ENCODE peak calls at places on chromosome 20, in four cellular contexts. O is IMR-90, W is fibroblast of lung, U is PC-9. N is an unnamed sample.

GRCh38 chr20:35443003-35443402 is 5.0 kb upstream of the GDF5 start:
- DNase-seq in W (peak; percentile 87), O (peak; percentile 83), U (no peak), N (peak; percentile 75)

GRCh38 chr20:22717466-22717865 is 133.1 kb upstream of the FOXA2 start:
- DNase-seq in W (no peak), U (peak; percentile 72), O (no peak), N (no peak)

GRCh38 chr20:8639112-8639778 is 429.6 kb upstream of the PLCB4 start:
- DNase-seq in O (no peak), U (no peak), W (no peak), N (no peak)

GRCh38 chr20:9119776-9120175 is 50.9 kb downstream of the PLCB4 start:
- DNase-seq in O (no peak), U (peak; percentile 83), W (peak; percentile 17), N (no peak)

GRCh38 chr20:19974621-19975435 is 42.3 kb upstream of the NAA20 start:
- DNase-seq in O (peak; percentile 97), U (peak; percentile 84), W (peak; percentile 94), N (peak; percentile 85)

GRCh38 chr20:824490-824889 is 9.0 kb upstream of the FAM110A start:
- DNase-seq in O (no peak), W (no peak), U (no peak), N (no peak)

GRCh38 chr20:49608752-49609670 is 41.1 kb upstream of the PTGIS start:
- DNase-seq in O (no peak), U (peak; percentile 67), W (peak; percentile 29), N (peak; percentile 55)

GRCh38 chr20:1448081-1448627 is 18.5 kb downstream of the NSFL1C start:
- DNase-seq in O (no peak), W (no peak), U (no peak), N (no peak)

GRCh38 chr20:4157516-4157915 is 142.2 kb upstream of the RNF24 start:
- DNase-seq in W (no peak), U (no peak), O (no peak), N (no peak)

GRCh38 chr20:4161447-4162251 is 146.3 kb upstream of the RNF24 start:
- DNase-seq in O (no peak), U (peak; percentile 74), W (peak; percentile 24), N (no peak)

GRCh38 chr20:4160761-4161305 is 145.5 kb upstream of the RNF24 start:
- DNase-seq in W (peak; percentile 69), O (peak; percentile 54), U (peak; percentile 72), N (no peak)

GRCh38 chr20:4158466-4159050 is 143.2 kb upstream of the RNF24 start:
- DNase-seq in U (no peak), O (no peak), W (no peak), N (no peak)

DNA sequence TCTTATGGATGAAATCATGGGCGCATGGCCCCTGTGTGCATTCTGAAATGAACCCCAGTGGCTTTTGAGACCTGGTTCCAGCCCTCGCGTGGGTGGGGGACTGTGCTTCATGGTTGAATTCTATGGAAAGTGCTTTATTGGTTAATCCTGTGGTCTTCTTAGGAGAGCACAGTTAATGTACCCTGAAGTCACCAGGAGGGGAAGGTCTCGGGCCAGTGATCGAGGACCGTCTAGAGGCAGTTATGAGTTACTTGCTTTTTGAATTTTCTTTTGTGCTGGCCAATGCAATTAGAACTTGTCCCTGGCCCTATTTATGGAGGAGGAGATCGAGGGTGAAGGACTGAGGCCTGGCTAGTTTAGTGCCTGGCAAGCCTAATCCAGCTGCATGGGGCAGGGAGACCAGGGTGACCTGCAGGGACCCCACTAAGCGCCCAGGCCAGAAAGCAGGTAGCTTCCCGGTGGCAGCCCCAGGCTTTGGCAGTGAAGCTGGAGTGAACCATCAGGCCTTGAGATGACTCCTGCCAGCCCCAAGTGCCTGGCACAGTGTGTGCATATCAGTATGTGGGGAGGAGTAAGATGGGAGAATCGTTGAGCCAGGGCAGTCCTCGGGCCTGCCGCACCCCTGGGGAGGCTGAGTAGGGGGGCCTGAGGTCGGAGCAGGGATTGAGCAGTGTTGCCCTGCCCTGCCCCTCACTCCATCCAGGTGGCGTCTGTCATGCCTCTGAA is 144.6 kb upstream of the RNF24 start:
- DNase-seq in W (no peak), O (no peak), U (no peak), N (no peak)
- H3K27ac ChIP-seq in W (no peak overlapping the region), O (no peak overlapping the region), U (no peak overlapping the region), N (no peak overlapping the region)

GRCh38 chr20:59827138-59828056 is 106.0 kb downstream of the SYCP2 start:
- DNase-seq in W (no peak), O (no peak), U (no peak), N (no peak)

GRCh38 chr20:59825944-59826759 is 107.3 kb downstream of the SYCP2 start:
- DNase-seq in O (no peak), U (peak; percentile 83), W (no peak), N (no peak)

GRCh38 chr20:59824711-59825562 is 108.5 kb downstream of the SYCP2 start:
- DNase-seq in O (no peak), U (no peak), W (no peak), N (no peak)

GRCh38 chr20:59823860-59824259 is 109.6 kb downstream of the SYCP2 start:
- DNase-seq in U (no peak), O (no peak), W (no peak), N (no peak)

GRCh38 chr20:59825563-59825920 is 107.9 kb downstream of the SYCP2 start:
- DNase-seq in O (no peak), W (no peak), U (no peak), N (no peak)
- H3K27ac ChIP-seq in O (no peak overlapping the region), W (no peak overlapping the region), U (no peak overlapping the region), N (no peak overlapping the region)

GRCh38 chr20:46346770-46347169 is 38.5 kb upstream of the CDH22 start:
- DNase-seq in O (no peak), W (no peak), U (no peak), N (no peak)
- H3K27ac ChIP-seq in O (no peak overlapping the region), W (no peak overlapping the region), U (no peak overlapping the region), N (no peak overlapping the region)

DNA sequence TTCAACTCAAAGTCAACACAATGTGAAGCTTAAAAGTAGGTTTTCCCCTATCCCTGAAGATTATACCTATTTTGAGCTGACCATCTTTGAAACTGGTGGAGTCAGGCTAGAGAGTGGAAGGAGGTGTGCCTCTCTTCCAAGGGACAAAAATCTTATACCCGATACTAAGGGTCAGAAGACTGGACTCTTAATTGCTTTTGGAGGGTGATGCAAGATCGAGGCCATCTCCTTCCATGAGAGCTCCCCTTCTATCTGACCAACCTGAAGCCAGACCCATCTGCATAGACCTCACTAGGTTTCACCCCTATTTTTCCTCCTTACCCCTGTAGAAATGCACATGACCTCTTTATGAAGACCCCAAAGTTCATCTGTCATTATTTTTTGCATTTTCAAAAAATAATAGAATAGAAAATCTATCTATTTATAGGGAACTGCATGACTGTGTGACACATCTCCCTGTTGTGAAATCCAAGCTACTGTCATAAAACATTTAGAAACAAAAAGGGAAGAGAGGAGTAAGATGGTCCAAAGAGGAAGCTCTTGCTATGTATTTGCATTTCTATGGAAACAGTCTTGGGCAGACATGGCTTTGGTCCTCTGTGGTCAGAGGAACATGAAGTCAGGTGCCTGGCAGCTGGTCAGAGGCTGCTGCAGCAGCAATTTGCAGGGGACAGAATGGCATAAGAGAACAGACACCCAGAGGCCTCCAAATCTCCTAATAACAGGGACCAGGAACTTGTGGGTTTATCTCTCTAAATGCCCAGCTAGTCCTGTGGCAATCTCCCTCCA is 349.2 kb downstream of the MAFB start:
- DNase-seq in U (no peak), O (no peak), W (no peak), N (no peak)
- H3K27ac ChIP-seq in U (no peak overlapping the region), O (no peak overlapping the region), W (no peak overlapping the region), N (no peak overlapping the region)

GRCh38 chr20:18738055-18738454 is 75.5 kb upstream of the SCP2D1 start:
- DNase-seq in O (no peak), U (no peak), W (no peak), N (no peak)
- H3K27ac ChIP-seq in O (no peak overlapping the region), U (no peak overlapping the region), W (no peak overlapping the region), N (no peak overlapping the region)

DNA sequence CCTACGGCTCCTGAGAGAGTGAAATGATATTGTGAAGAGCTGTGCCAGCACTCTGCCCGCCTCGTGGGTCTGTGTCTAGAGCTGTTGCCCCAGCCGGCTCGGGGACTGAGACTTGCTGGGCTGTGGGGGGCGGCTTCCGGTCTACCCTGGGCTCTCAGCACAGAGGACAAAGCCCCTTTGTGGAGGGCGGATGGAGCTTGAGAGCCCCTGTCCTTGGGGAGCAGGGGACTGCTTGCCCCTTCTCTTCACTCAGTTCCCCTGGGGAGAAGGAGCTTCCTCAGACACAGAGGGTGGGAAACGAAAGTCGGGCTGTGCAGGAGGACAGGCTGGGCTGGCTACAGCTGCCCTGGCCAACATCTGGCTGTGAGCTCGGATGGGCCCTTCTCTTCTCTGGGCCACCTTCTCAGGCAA is 11.0 kb downstream of the SRC start:
- DNase-seq in U (no peak), O (no peak), W (no peak), N (no peak)
- H3K27ac ChIP-seq in U (no peak overlapping the region), O (no peak overlapping the region), W (no peak overlapping the region), N (no peak overlapping the region)

DNA sequence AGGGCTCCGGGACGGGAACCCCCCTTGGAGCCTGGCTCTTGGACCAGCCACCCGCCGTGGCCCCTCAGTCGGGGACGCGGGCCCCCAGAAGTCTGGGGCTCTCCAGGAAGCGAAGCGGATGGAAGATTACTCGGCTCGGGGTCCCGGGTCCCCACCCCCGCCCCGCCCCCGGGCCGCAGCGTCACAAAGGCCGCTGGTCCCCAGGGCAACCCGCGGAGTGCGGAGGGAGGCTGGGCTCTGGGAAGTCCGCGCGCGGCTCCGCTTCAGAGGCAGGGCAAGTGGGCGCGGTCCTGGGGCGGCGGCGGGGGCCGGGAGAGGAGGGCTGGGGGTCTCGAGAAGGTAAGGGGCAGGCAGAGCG is at the start of gene FNDC11:
- DNase-seq in O (no peak), W (no peak), U (no peak), N (no peak)
- H3K27ac ChIP-seq in O (no peak within 1 kb of the TSS), W (no peak within 1 kb of the TSS), U (peak within 1 kb of the TSS; percentile 79), N (no peak within 1 kb of the TSS)

N was measured in SJSA1.